ENCODE peak calls at places on chromosomes 3 and 15, in four cellular contexts. M is spleen, T is adrenal gland, L is breast epithelium. Q is an unnamed sample.

GRCh38 chr15:71651750-71652186 is 158.6 kb upstream of the NR2E3 start:
- DNase-seq in L (no peak), T (peak; percentile 57), M (no peak), Q (peak; percentile 16)

GRCh38 chr3:114551770-114552526 is 258.1 kb downstream of the TIGIT start:
- DNase-seq in L (no peak), M (no peak), T (peak; percentile 79), Q (no peak)

GRCh38 chr3:137194301-137194700 is 236.5 kb downstream of the IL20RB start:
- DNase-seq in T (no peak), L (no peak), M (no peak), Q (no peak)

GRCh38 chr3:67008388-67008787 is 10.3 kb downstream of the KBTBD8 start:
- DNase-seq in T (no peak), L (no peak), M (no peak), Q (no peak)

GRCh38 chr15:32705450-32705849 is 12.4 kb upstream of the GREM1 start:
- DNase-seq in M (no peak), T (no peak), L (no peak), Q (no peak)

GRCh38 chr15:73950479-73951043 is 24.3 kb downstream of the LOXL1 start:
- DNase-seq in T (no peak), M (peak; percentile 56), L (no peak), Q (no peak)

GRCh38 chr3:100482181-100482580 is 10.2 kb upstream of the TMEM45A start:
- DNase-seq in M (no peak), L (no peak), T (no peak), Q (no peak)

GRCh38 chr3:9175421-9175820 is 74.0 kb downstream of the SRGAP3 start:
- DNase-seq in L (no peak), T (no peak), M (no peak), Q (peak; percentile 64)

GRCh38 chr15:69990566-69991391 is 106.9 kb downstream of the TLE3 start:
- DNase-seq in L (no peak), T (no peak), M (no peak), Q (no peak)

GRCh38 chr3:195697582-195698324 is 23.0 kb upstream of the MUC20 start:
- DNase-seq in L (no peak), M (no peak), T (no peak), Q (peak; percentile 67)

GRCh38 chr15:46409879-46410278 is 775.0 kb downstream of the SQOR start:
- DNase-seq in T (no peak), M (no peak), L (no peak), Q (no peak)

GRCh38 chr15:96335429-96335807 is 4.9 kb downstream of the NR2F2 start:
- DNase-seq in T (no peak), M (no peak), L (no peak), Q (no peak)
- TF ChIP-seq POLR2A in T (no peak), M (no peak), L (no peak), Q (no peak)

GRCh38 chr3:43106293-43106628 is 382 bp upstream of the POMGNT2 start:
- DNase-seq in T (no peak), M (no peak), L (no peak), Q (no peak)

GRCh38 chr3:43104039-43104438 is 1.8 kb downstream of the POMGNT2 start:
- DNase-seq in T (no peak), L (no peak), M (no peak), Q (no peak)

GRCh38 chr3:43104786-43105185 is 1.1 kb downstream of the POMGNT2 start:
- DNase-seq in M (no peak), T (no peak), L (no peak), Q (no peak)

GRCh38 chr3:43105224-43105596 is 669 bp downstream of the POMGNT2 start:
- DNase-seq in M (peak; percentile 84), L (no peak), T (no peak), Q (no peak)

GRCh38 chr3:43105597-43106292 is at the start of gene POMGNT2:
- DNase-seq in L (peak; percentile 83), M (peak; percentile 97), T (peak; percentile 95), Q (peak; percentile 97)
- TF ChIP-seq POLR2A in L (no peak), M (no peak), T (peak; percentile 63), Q (peak; percentile 62)

GRCh38 chr3:149209431-149209830 is 12.2 kb downstream of the CP start:
- DNase-seq in M (no peak), T (no peak), L (no peak), Q (no peak)

GRCh38 chr3:149216195-149216869 is 5.3 kb downstream of the CP start:
- DNase-seq in L (no peak), M (no peak), T (no peak), Q (no peak)

GRCh38 chr3:149214702-149215101 is 6.9 kb downstream of the CP start:
- DNase-seq in T (no peak), M (no peak), L (no peak), Q (no peak)

GRCh38 chr3:149215474-149215873 is 6.2 kb downstream of the CP start:
- DNase-seq in M (no peak), L (no peak), T (no peak), Q (no peak)

DNA sequence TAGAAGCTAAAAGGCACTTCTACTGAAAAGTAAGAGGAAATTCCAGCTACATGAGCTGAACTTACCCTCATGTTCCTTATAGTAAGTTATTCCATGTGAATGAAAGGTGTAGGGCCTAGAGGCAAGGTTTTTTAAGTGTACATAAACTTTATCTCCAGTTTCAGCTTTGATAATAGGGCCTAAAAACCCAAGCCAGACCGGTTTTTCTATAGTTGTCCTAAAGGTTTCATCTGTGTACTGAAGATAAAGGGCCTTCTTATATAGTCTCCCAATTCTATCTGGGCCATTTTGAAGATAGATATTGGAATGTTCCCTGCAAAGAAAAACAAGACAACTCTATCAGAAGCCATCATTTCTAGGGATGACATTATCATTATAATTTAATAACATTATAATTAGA is 9.2 kb downstream of the CP start:
- DNase-seq in L (no peak), M (no peak), T (no peak), Q (no peak)
- TF ChIP-seq POLR2A in L (no peak), M (no peak), T (no peak), Q (no peak)

GRCh38 chr15:81296673-81297072 is 27.3 kb downstream of the STARD5 start:
- DNase-seq in T (peak; percentile 73), L (no peak), M (peak; percentile 94), Q (peak; percentile 21)
- TF ChIP-seq POLR2A in T (no peak), L (no peak), M (peak; percentile 85), Q (no peak)

DNA sequence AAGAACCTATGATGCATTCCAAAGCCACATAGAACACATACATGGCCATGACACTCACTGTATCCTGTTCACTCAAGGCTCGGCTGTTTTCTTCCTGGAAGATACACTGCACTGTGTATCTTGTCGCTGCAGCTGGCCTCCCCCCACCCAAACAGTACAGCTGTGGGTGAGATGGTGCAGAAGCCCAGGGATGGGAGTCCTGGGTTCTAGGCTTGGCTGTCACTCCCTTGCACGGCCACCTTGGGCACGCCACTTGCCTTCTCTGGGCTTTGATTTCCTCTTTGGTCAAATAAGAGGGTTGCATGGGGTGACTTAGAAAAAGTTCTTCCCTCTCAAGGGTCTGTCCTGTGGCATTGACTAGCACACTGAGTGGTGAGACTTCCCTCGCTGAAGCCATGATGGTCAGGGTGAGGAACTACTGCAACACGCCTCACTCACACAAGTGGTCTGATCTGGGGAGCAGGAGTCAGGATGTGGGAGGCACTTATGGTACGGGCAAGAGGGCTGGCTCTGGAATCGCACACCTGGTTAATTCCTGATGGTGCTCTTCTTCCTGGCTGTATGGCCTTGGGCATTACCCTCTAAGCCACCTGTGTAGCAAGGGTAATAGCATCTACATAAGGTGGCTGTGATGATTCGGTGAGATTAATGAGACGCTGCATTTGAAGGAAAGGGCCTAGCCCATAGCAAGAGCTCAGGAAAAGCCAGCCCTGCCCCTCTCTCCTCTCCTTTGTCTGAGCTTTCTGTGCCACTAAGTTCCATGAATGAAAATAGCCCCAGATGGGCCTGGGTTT is 44.0 kb downstream of the ANP32A start:
- DNase-seq in T (no peak), M (no peak), L (no peak), Q (no peak)
- TF ChIP-seq POLR2A in T (no peak), M (no peak), L (no peak), Q (no peak)

GRCh38 chr3:129277829-129278271 is 820 bp upstream of the HMCES start:
- DNase-seq in T (no peak), L (no peak), M (peak; percentile 79), Q (no peak)

GRCh38 chr3:129278970-129279906 is 568 bp downstream of the HMCES start:
- DNase-seq in M (peak; percentile 91), T (peak; percentile 66), L (no peak), Q (peak; percentile 45)

GRCh38 chr3:129280183-129280582 is 1.5 kb downstream of the HMCES start:
- DNase-seq in M (no peak), T (no peak), L (no peak), Q (no peak)

GRCh38 chr3:129276385-129276784 is 2.3 kb upstream of the HMCES start:
- DNase-seq in T (no peak), L (no peak), M (peak; percentile 83), Q (no peak)

GRCh38 chr3:129278439-129278969 is at the start of gene HMCES:
- DNase-seq in L (peak; percentile 92), T (peak; percentile 94), M (peak; percentile 99), Q (peak; percentile 94)
- TF ChIP-seq POLR2A in L (peak; percentile 31), T (peak; percentile 80), M (no peak), Q (peak; percentile 78)